ENCODE peak calls at places on chromosome 7, in seven cellular contexts. P is mesenchymal stem cell, C is IMR-90, Q is H9, L is trophoblast cell, T is mesendoderm, V is H1. X is an unnamed sample.

GRCh38 chr7:43531700-43532099 is 51.2 kb upstream of the STK17A start:
- DNase-seq in V (no peak), L (no peak), T (no peak), C (no peak), P (no peak), Q (no peak), X (no peak)

GRCh38 chr7:106182904-106183303 is 70.8 kb upstream of the SYPL1 start:
- DNase-seq in P (no peak), C (no peak), T (no peak), V (no peak), Q (no peak), L (no peak), X (no peak)

GRCh38 chr7:107501593-107501992 is 31.7 kb downstream of the GPR22 start:
- DNase-seq in C (peak; percentile 41), L (peak; percentile 40), T (peak; percentile 58), P (peak; percentile 46), Q (no peak), V (no peak), X (no peak)

GRCh38 chr7:20260219-20260618 is 43.0 kb upstream of the MACC1 start:
- DNase-seq in L (no peak), C (peak; percentile 48), P (no peak), Q (no peak), V (no peak), T (no peak), X (no peak)

GRCh38 chr7:23913016-23913415 is 203.0 kb downstream of the STK31 start:
- DNase-seq in L (no peak), C (no peak), P (no peak), T (no peak), Q (no peak), V (no peak), X (no peak)

GRCh38 chr7:158372400-158373302 is 215.0 kb downstream of the PTPRN2 start:
- DNase-seq in Q (no peak), L (no peak), T (no peak), P (no peak), C (no peak), V (no peak), X (no peak)

GRCh38 chr7:127123220-127123619 is 129.5 kb downstream of the GRM8 start:
- DNase-seq in C (no peak), V (no peak), Q (no peak), T (no peak), P (no peak), L (no peak), X (no peak)

GRCh38 chr7:91034459-91035368 is 229.5 kb upstream of the FZD1 start:
- DNase-seq in P (peak; percentile 42), L (peak; percentile 60), V (no peak), Q (peak; percentile 53), T (peak; percentile 57), C (peak; percentile 63), X (peak; percentile 50)

GRCh38 chr7:82566752-82567151 is 123.2 kb upstream of the CACNA2D1 start:
- DNase-seq in L (no peak), C (no peak), T (no peak), P (no peak), V (no peak), Q (no peak), X (no peak)

GRCh38 chr7:90958669-90959068 is 305.6 kb upstream of the FZD1 start:
- DNase-seq in C (peak; percentile 66), L (no peak), T (no peak), Q (no peak), V (no peak), P (peak; percentile 14), X (no peak)

DNA sequence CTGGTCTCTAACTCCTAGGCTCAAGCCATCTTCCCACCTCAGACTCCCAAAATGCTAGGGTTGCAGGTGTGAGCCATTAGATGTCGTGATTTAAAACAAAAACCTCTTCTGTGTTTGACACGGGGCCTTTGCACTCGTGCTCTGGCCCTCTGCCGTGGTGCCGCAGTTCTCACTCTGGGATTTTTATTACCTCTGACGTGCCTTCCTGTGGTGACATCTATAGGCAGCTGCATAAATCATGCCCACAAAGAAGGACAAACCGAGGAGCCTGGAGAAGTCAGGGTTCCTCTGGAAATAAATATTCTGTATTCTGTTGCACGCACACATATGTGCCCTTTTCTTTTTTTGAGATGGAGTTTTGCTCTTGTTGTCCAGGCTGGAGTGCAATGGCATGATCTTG is 25.9 kb upstream of the OCM start:
- DNase-seq in T (no peak), Q (no peak), P (no peak), C (no peak), V (no peak), L (no peak), X (no peak)
- H3K18ac ChIP-seq in T (no peak overlapping the region), Q (no peak overlapping the region), P (no peak overlapping the region), C (no peak overlapping the region), V (no peak overlapping the region), L (no peak overlapping the region), X (no peak overlapping the region)

GRCh38 chr7:41239596-41239995 is 463.3 kb downstream of the INHBA start:
- DNase-seq in Q (no peak), P (no peak), C (no peak), L (no peak), T (no peak), V (no peak), X (no peak)
- H3K18ac ChIP-seq in Q (no peak overlapping the region), P (no peak overlapping the region), C (no peak overlapping the region), L (no peak overlapping the region), T (no peak overlapping the region), V (no peak overlapping the region), X (no peak overlapping the region)

GRCh38 chr7:104267701-104268368 is 60.0 kb upstream of the ORC5 start:
- DNase-seq in Q (no peak), V (no peak), P (peak; percentile 24), L (peak; percentile 18), T (peak; percentile 11), C (peak; percentile 28), X (no peak)

GRCh38 chr7:104275900-104276299 is 52.5 kb upstream of the LHFPL3 start:
- DNase-seq in C (peak; percentile 8), L (peak; percentile 8), Q (no peak), P (no peak), T (no peak), V (no peak), X (no peak)

GRCh38 chr7:104272767-104273384 is 55.5 kb upstream of the LHFPL3 start:
- DNase-seq in C (peak; percentile 57), V (no peak), L (peak; percentile 36), Q (no peak), P (peak; percentile 19), T (peak; percentile 56), X (no peak)

DNA sequence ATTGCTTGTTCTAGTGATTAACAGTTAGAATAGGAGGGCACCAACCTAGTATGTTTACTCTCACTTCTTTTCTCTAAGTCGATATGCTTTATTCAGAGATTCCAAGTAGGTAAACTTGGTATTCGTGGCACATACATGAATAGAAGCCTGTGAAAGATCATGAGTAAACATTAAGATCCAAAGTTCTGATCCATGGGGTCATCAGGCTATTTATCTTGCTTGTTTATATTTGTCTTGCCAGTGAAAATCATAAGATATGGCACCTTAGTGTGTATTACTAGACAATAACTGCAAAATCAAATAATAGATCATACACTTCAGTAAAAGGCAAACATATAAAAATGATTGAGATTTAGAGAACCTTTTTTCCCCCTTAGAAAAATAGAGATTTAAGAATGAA is 56.5 kb upstream of the LHFPL3 start:
- DNase-seq in Q (no peak), P (no peak), V (no peak), C (no peak), L (no peak), T (no peak), X (no peak)
- H3K18ac ChIP-seq in Q (no peak overlapping the region), P (no peak overlapping the region), V (no peak overlapping the region), C (no peak overlapping the region), L (no peak overlapping the region), T (no peak overlapping the region), X (no peak overlapping the region)

DNA sequence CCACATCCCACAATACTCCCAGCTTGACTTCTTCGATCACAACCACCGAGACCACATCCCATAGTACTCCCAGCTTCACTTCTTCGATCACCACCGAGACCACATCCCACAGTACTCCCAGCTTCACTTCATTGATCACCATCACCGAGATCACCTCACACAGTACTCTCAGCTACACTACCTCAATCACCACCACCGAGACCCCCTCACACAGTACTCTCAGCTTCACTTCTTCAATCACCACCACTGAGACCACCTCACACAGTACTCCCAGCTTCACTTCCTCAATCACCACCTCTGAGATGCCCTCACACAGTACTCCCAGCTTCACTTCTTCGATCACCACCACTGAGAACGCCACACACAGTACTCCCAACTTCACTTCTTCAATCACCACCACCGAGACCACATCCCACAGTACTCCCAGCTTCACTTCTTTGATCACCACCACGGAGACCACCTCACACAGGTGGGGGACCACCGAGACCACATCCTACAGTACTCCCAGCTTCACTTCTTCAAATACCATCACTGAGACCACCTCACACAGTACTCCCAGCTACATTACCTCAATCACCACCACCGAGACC is 8.6 kb downstream of the MUC3A start:
- DNase-seq in V (no peak), C (peak; percentile 33), L (no peak), Q (peak; percentile 42), T (no peak), P (peak; percentile 4), X (no peak)
- H3K18ac ChIP-seq in V (no peak overlapping the region), C (no peak overlapping the region), L (no peak overlapping the region), Q (no peak overlapping the region), T (no peak overlapping the region), P (no peak overlapping the region), X (no peak overlapping the region)

GRCh38 chr7:26550492-26550891 is 258.8 kb downstream of the SNX10 start:
- DNase-seq in P (no peak), Q (no peak), V (no peak), T (peak; percentile 42), C (no peak), L (no peak), X (no peak)
- H3K18ac ChIP-seq in P (no peak overlapping the region), Q (no peak overlapping the region), V (no peak overlapping the region), T (no peak overlapping the region), C (no peak overlapping the region), L (no peak overlapping the region), X (no peak overlapping the region)

GRCh38 chr7:4279210-4279609 is 402.9 kb upstream of the FOXK1 start:
- DNase-seq in L (no peak), Q (no peak), T (no peak), P (no peak), V (no peak), C (no peak), X (no peak)

GRCh38 chr7:4273566-4274230 is 408.4 kb upstream of the FOXK1 start:
- DNase-seq in L (no peak), T (no peak), P (no peak), Q (no peak), V (no peak), C (no peak), X (no peak)

GRCh38 chr7:4282434-4283223 is 399.5 kb upstream of the FOXK1 start:
- DNase-seq in T (peak; percentile 40), V (no peak), C (peak; percentile 8), P (no peak), L (peak; percentile 99), Q (no peak), X (no peak)

GRCh38 chr7:4274286-4274685 is 407.8 kb upstream of the FOXK1 start:
- DNase-seq in P (no peak), C (no peak), T (no peak), Q (no peak), L (no peak), V (no peak), X (no peak)

GRCh38 chr7:4277936-4278335 is 404.2 kb upstream of the FOXK1 start:
- DNase-seq in P (no peak), C (no peak), V (no peak), L (no peak), T (no peak), Q (no peak), X (no peak)
- H3K18ac ChIP-seq in P (no peak overlapping the region), C (no peak overlapping the region), V (no peak overlapping the region), L (no peak overlapping the region), T (no peak overlapping the region), Q (no peak overlapping the region), X (no peak overlapping the region)